ENCODE peak calls at places on chromosomes 3 and 15, in six cellular contexts. One of them, this sample, is unnamed.

GRCh38 chr15:61216519-61216918 is 12.6 kb downstream of the RORA start:
- DNase-seq in NB4: no peak
- DNase-seq in stomach: no peak
- DNase-seq in adrenal gland: no peak
- DNase-seq in ovary: no peak
- DNase-seq in lower leg skin: no peak
- DNase-seq in this sample: no peak

GRCh38 chr3:42830437-42831320 is 21.4 kb downstream of the ACKR2 start:
- DNase-seq in ovary: no peak
- DNase-seq in lower leg skin: no peak
- DNase-seq in adrenal gland: no peak
- DNase-seq in stomach: no peak
- DNase-seq in NB4: peak
- DNase-seq in this sample: no peak

GRCh38 chr3:88003115-88003755 is 55.6 kb downstream of the CGGBP1 start:
- DNase-seq in ovary: no peak
- DNase-seq in adrenal gland: no peak
- DNase-seq in lower leg skin: no peak
- DNase-seq in NB4: peak
- DNase-seq in stomach: no peak
- DNase-seq in this sample: no peak

GRCh38 chr15:61511089-61511488 is 282.0 kb upstream of the RORA start:
- DNase-seq in NB4: no peak
- DNase-seq in lower leg skin: no peak
- DNase-seq in stomach: no peak
- DNase-seq in ovary: no peak
- DNase-seq in adrenal gland: no peak
- DNase-seq in this sample: no peak

GRCh38 chr15:50353999-50354837 is 780 bp downstream of the GABPB1 start:
- DNase-seq in ovary: peak
- DNase-seq in NB4: peak
- DNase-seq in adrenal gland: peak
- DNase-seq in lower leg skin: peak
- DNase-seq in stomach: peak
- DNase-seq in this sample: peak

GRCh38 chr3:42801048-42801620 is 3.2 kb downstream of the HIGD1A start:
- DNase-seq in NB4: no peak
- DNase-seq in ovary: no peak
- DNase-seq in stomach: no peak
- DNase-seq in lower leg skin: no peak
- DNase-seq in adrenal gland: no peak
- DNase-seq in this sample: no peak

GRCh38 chr3:81829946-81830345 is 68.5 kb upstream of the GBE1 start:
- DNase-seq in ovary: no peak
- DNase-seq in NB4: no peak
- DNase-seq in adrenal gland: no peak
- DNase-seq in stomach: no peak
- DNase-seq in lower leg skin: no peak
- DNase-seq in this sample: no peak

GRCh38 chr3:55091381-55092225 is 163.7 kb upstream of the LRTM1 start:
- DNase-seq in stomach: no peak
- DNase-seq in NB4: no peak
- DNase-seq in adrenal gland: no peak
- DNase-seq in ovary: no peak
- DNase-seq in lower leg skin: no peak
- DNase-seq in this sample: no peak

GRCh38 chr15:59159210-59159609 is 47.4 kb upstream of the LDHAL6B start:
- DNase-seq in stomach: no peak
- DNase-seq in NB4: no peak
- DNase-seq in ovary: no peak
- DNase-seq in lower leg skin: no peak
- DNase-seq in adrenal gland: no peak
- DNase-seq in this sample: no peak

GRCh38 chr3:104992618-104993017 is 374.1 kb upstream of the ALCAM start:
- DNase-seq in adrenal gland: no peak
- DNase-seq in lower leg skin: no peak
- DNase-seq in stomach: no peak
- DNase-seq in ovary: no peak
- DNase-seq in NB4: no peak
- DNase-seq in this sample: no peak

GRCh38 chr3:179606534-179607085 is 2.0 kb downstream of the NDUFB5 start:
- DNase-seq in NB4: peak
- DNase-seq in ovary: no peak
- DNase-seq in adrenal gland: no peak
- DNase-seq in lower leg skin: no peak
- DNase-seq in stomach: no peak
- DNase-seq in this sample: no peak

GRCh38 chr3:20100106-20100605 is 59.9 kb downstream of the KAT2B start:
- DNase-seq in NB4: no peak
- DNase-seq in ovary: no peak
- DNase-seq in lower leg skin: no peak
- DNase-seq in stomach: no peak
- DNase-seq in adrenal gland: no peak
- DNase-seq in this sample: no peak

GRCh38 chr3:38038447-38038911 is 529 bp upstream of the DLEC1 start:
- DNase-seq in NB4: no peak
- DNase-seq in stomach: no peak
- DNase-seq in adrenal gland: no peak
- DNase-seq in ovary: no peak
- DNase-seq in lower leg skin: no peak
- DNase-seq in this sample: no peak

GRCh38 chr3:32021748-32022147 is 40.2 kb downstream of the ZNF860 start:
- DNase-seq in adrenal gland: no peak
- DNase-seq in NB4: no peak
- DNase-seq in ovary: no peak
- DNase-seq in stomach: no peak
- DNase-seq in lower leg skin: no peak
- DNase-seq in this sample: no peak

GRCh38 chr3:173977747-173978146 is 580.2 kb downstream of the NLGN1 start:
- DNase-seq in lower leg skin: no peak
- DNase-seq in stomach: no peak
- DNase-seq in adrenal gland: no peak
- DNase-seq in ovary: no peak
- DNase-seq in NB4: no peak
- DNase-seq in this sample: no peak

GRCh38 chr3:167913218-167913902 is 177.8 kb downstream of the SERPINI1 start:
- DNase-seq in adrenal gland: no peak
- DNase-seq in stomach: no peak
- DNase-seq in lower leg skin: no peak
- DNase-seq in NB4: peak
- DNase-seq in ovary: no peak
- DNase-seq in this sample: no peak

GRCh38 chr3:123641505-123641904 is 56.7 kb upstream of the HACD2 start:
- DNase-seq in lower leg skin: no peak
- DNase-seq in adrenal gland: no peak
- DNase-seq in ovary: no peak
- DNase-seq in stomach: no peak
- DNase-seq in NB4: no peak
- DNase-seq in this sample: no peak

GRCh38 chr3:152040319-152040718 is 166.9 kb downstream of the SUCNR1 start:
- DNase-seq in ovary: no peak
- DNase-seq in stomach: no peak
- DNase-seq in NB4: no peak
- DNase-seq in adrenal gland: no peak
- DNase-seq in lower leg skin: no peak
- DNase-seq in this sample: no peak

GRCh38 chr3:38649500-38650247 is at the start of gene SCN5A:
- DNase-seq in NB4: peak
- DNase-seq in stomach: peak
- DNase-seq in adrenal gland: peak
- DNase-seq in ovary: peak
- DNase-seq in lower leg skin: no peak
- DNase-seq in this sample: no peak

GRCh38 chr15:86425746-86426145 is 346.1 kb downstream of the AGBL1 start:
- DNase-seq in ovary: no peak
- DNase-seq in adrenal gland: no peak
- DNase-seq in stomach: no peak
- DNase-seq in NB4: no peak
- DNase-seq in lower leg skin: no peak
- DNase-seq in this sample: no peak

GRCh38 chr3:72155391-72156064 is 370.6 kb upstream of the PROK2 start:
- DNase-seq in adrenal gland: peak
- DNase-seq in NB4: peak
- DNase-seq in stomach: peak
- DNase-seq in lower leg skin: peak
- DNase-seq in ovary: peak
- DNase-seq in this sample: peak

GRCh38 chr15:64634576-64635485 is 140.6 kb downstream of the RBPMS2 start:
- DNase-seq in NB4: no peak
- DNase-seq in adrenal gland: no peak
- DNase-seq in ovary: no peak
- DNase-seq in stomach: no peak
- DNase-seq in lower leg skin: no peak
- DNase-seq in this sample: no peak

GRCh38 chr15:81273855-81274254 is 50.1 kb downstream of the STARD5 start:
- DNase-seq in ovary: no peak
- DNase-seq in NB4: no peak
- DNase-seq in adrenal gland: no peak
- DNase-seq in stomach: no peak
- DNase-seq in lower leg skin: no peak
- DNase-seq in this sample: no peak

GRCh38 chr3:112084980-112085697 is 1.1 kb upstream of the C3orf52 start:
- DNase-seq in lower leg skin: no peak
- DNase-seq in NB4: no peak
- DNase-seq in adrenal gland: no peak
- DNase-seq in ovary: no peak
- DNase-seq in stomach: no peak
- DNase-seq in this sample: no peak
- H3K4me3 ChIP-seq in lower leg skin: no peak
- H3K4me3 ChIP-seq in NB4: no peak
- H3K4me3 ChIP-seq in adrenal gland: no peak
- H3K4me3 ChIP-seq in ovary: no peak
- H3K4me3 ChIP-seq in stomach: peak
- H3K4me3 ChIP-seq in this sample: no peak

DNA sequence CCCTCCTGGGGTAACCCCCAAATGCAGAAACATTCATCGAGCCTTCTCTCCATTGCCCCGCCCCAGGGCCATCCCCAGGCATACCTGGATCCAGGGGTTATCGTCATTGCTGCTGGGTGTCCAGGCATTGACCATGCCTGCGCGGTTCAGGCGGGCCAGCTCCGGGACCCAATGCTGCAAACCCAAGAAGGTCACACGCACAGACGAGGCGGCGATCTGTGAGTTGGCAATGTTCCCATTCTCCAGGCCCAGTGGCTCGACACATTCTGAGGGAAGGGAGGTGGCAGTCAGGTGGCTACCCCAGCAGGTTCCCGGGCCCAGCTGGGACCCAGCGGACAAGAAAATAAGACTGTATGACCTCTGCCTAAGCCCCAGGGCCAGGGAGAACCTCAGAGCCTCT is 6.1 kb downstream of the MFGE8 start:
- DNase-seq in adrenal gland: no peak
- DNase-seq in lower leg skin: no peak
- DNase-seq in NB4: no peak
- DNase-seq in ovary: no peak
- DNase-seq in stomach: no peak
- DNase-seq in this sample: no peak
- H3K4me3 ChIP-seq in adrenal gland: no peak
- H3K4me3 ChIP-seq in lower leg skin: no peak
- H3K4me3 ChIP-seq in NB4: no peak
- H3K4me3 ChIP-seq in ovary: no peak
- H3K4me3 ChIP-seq in stomach: no peak
- H3K4me3 ChIP-seq in this sample: no peak

GRCh38 chr3:190019020-190019419 is 101.7 kb downstream of the P3H2 start:
- DNase-seq in adrenal gland: no peak
- DNase-seq in stomach: no peak
- DNase-seq in ovary: no peak
- DNase-seq in NB4: no peak
- DNase-seq in lower leg skin: no peak
- DNase-seq in this sample: no peak
- H3K4me3 ChIP-seq in adrenal gland: no peak
- H3K4me3 ChIP-seq in stomach: no peak
- H3K4me3 ChIP-seq in ovary: no peak
- H3K4me3 ChIP-seq in NB4: no peak
- H3K4me3 ChIP-seq in lower leg skin: no peak
- H3K4me3 ChIP-seq in this sample: no peak

GRCh38 chr3:14122301-14122700 is 2.4 kb downstream of the CHCHD4 start:
- DNase-seq in lower leg skin: no peak
- DNase-seq in NB4: no peak
- DNase-seq in ovary: no peak
- DNase-seq in adrenal gland: no peak
- DNase-seq in stomach: no peak
- DNase-seq in this sample: no peak
- H3K4me3 ChIP-seq in lower leg skin: no peak
- H3K4me3 ChIP-seq in NB4: no peak
- H3K4me3 ChIP-seq in ovary: no peak
- H3K4me3 ChIP-seq in adrenal gland: no peak
- H3K4me3 ChIP-seq in stomach: no peak
- H3K4me3 ChIP-seq in this sample: no peak

GRCh38 chr3:184564685-184565385 is 3.2 kb downstream of the EPHB3 start:
- DNase-seq in ovary: no peak
- DNase-seq in lower leg skin: no peak
- DNase-seq in NB4: no peak
- DNase-seq in adrenal gland: no peak
- DNase-seq in stomach: no peak
- DNase-seq in this sample: no peak

GRCh38 chr3:184563569-184563925 is 2.0 kb downstream of the EPHB3 start:
- DNase-seq in NB4: no peak
- DNase-seq in lower leg skin: no peak
- DNase-seq in adrenal gland: no peak
- DNase-seq in ovary: no peak
- DNase-seq in stomach: no peak
- DNase-seq in this sample: no peak

GRCh38 chr3:184565421-184566211 is 4.0 kb downstream of the EPHB3 start:
- DNase-seq in NB4: no peak
- DNase-seq in stomach: peak
- DNase-seq in adrenal gland: peak
- DNase-seq in lower leg skin: peak
- DNase-seq in ovary: peak
- DNase-seq in this sample: no peak

GRCh38 chr3:184562875-184563568 is 1.4 kb downstream of the EPHB3 start:
- DNase-seq in lower leg skin: no peak
- DNase-seq in NB4: no peak
- DNase-seq in stomach: no peak
- DNase-seq in adrenal gland: no peak
- DNase-seq in ovary: peak
- DNase-seq in this sample: no peak

GRCh38 chr3:184563941-184564684 is 2.5 kb downstream of the EPHB3 start:
- DNase-seq in stomach: no peak
- DNase-seq in adrenal gland: no peak
- DNase-seq in ovary: no peak
- DNase-seq in NB4: no peak
- DNase-seq in lower leg skin: no peak
- DNase-seq in this sample: no peak
- H3K4me3 ChIP-seq in stomach: peak
- H3K4me3 ChIP-seq in adrenal gland: no peak
- H3K4me3 ChIP-seq in ovary: peak
- H3K4me3 ChIP-seq in NB4: no peak
- H3K4me3 ChIP-seq in lower leg skin: peak
- H3K4me3 ChIP-seq in this sample: no peak

GRCh38 chr15:77014137-77015081 is 19.5 kb downstream of the PSTPIP1 start:
- DNase-seq in stomach: no peak
- DNase-seq in ovary: no peak
- DNase-seq in adrenal gland: no peak
- DNase-seq in NB4: peak
- DNase-seq in lower leg skin: no peak
- DNase-seq in this sample: no peak
- H3K4me3 ChIP-seq in stomach: no peak
- H3K4me3 ChIP-seq in ovary: no peak
- H3K4me3 ChIP-seq in adrenal gland: no peak
- H3K4me3 ChIP-seq in NB4: no peak
- H3K4me3 ChIP-seq in lower leg skin: no peak
- H3K4me3 ChIP-seq in this sample: no peak